ENCODE peak calls at places on chromosomes 16 and 17, in nine cellular contexts. C is midbrain, H is NCI-H345, V is KBM-7, X is M059J, Z is C1 segment of cervical spinal cord, D is AG10803, U is endodermal cell, N is SIG-M5. J is an unnamed sample.

GRCh38 chr16:54932737-54933254 is 2.1 kb downstream of the IRX5 start:
- DNase-seq in Z (no peak), V (no peak), U (peak), X (no peak), H (no peak), D (no peak), N (no peak), C (no peak), J (no peak)

GRCh38 chr17:63675607-63676539 is 24.1 kb downstream of the LIMD2 start:
- DNase-seq in X (peak), Z (peak), C (peak), N (no peak), D (peak), H (no peak), U (peak), V (peak), J (peak)

GRCh38 chr17:73592531-73592961 is 51.7 kb downstream of the SDK2 start:
- DNase-seq in Z (no peak), D (peak), H (no peak), C (no peak), N (no peak), U (no peak), V (no peak), X (no peak), J (no peak)

GRCh38 chr17:81066072-81066471 is 31.1 kb downstream of the BAIAP2 start:
- DNase-seq in Z (no peak), N (no peak), U (no peak), D (no peak), H (peak), C (no peak), X (peak), V (no peak), J (no peak)

GRCh38 chr17:4310349-4311060 is 46.7 kb upstream of the ANKFY1 start:
- DNase-seq in U (no peak), H (no peak), N (no peak), V (no peak), X (peak), C (peak), Z (no peak), D (no peak), J (peak)

GRCh38 chr17:9028632-9029570 is 7.6 kb downstream of the NTN1 start:
- DNase-seq in V (no peak), D (no peak), C (no peak), N (no peak), U (peak), X (no peak), H (no peak), Z (no peak), J (no peak)

GRCh38 chr16:30076276-30076791 is 540 bp downstream of the PPP4C start:
- DNase-seq in C (no peak), X (peak), V (no peak), D (no peak), U (no peak), Z (no peak), N (no peak), H (no peak), J (no peak)

GRCh38 chr16:85524630-85525463 is 88.3 kb upstream of the GSE1 start:
- DNase-seq in D (peak), N (peak), X (peak), C (peak), V (peak), H (peak), U (peak), Z (peak), J (peak)

GRCh38 chr16:81491522-81492188 is 47.0 kb downstream of the CMIP start:
- DNase-seq in C (no peak), N (no peak), V (no peak), H (no peak), Z (no peak), X (no peak), U (no peak), D (peak), J (peak)

GRCh38 chr16:23976091-23977001 is 140.6 kb downstream of the PRKCB start:
- DNase-seq in U (no peak), Z (no peak), V (peak), X (no peak), N (no peak), D (no peak), C (no peak), H (no peak), J (no peak)